ENCODE peak calls at places on chromosome 11, in four cellular contexts. K is NCI-H748 treated with DMSO at 0.1 percent for 48 hours, R is left kidney, L is osteocyte. N is an unnamed sample.

GRCh38 chr11:27183672-27184457 is 143.2 kb downstream of the BBOX1 start:
- DNase-seq in L (no peak), R (peak; percentile 84), K (peak; percentile 50), N (peak; percentile 32)

GRCh38 chr11:27471588-27472397 is 797 bp downstream of the LGR4 start:
- DNase-seq in L (no peak), R (peak; percentile 74), K (no peak), N (no peak)

GRCh38 chr11:128496684-128497056 is 90.7 kb downstream of the ETS1 start:
- DNase-seq in L (no peak), K (no peak), R (no peak), N (no peak)

GRCh38 chr11:1766719-1767398 is 3.1 kb upstream of the CTSD start:
- DNase-seq in L (no peak), K (no peak), R (no peak), N (no peak)

GRCh38 chr11:70212227-70212811 is 9.2 kb downstream of the FADD start:
- DNase-seq in K (no peak), L (no peak), R (no peak), N (no peak)

GRCh38 chr11:35688023-35688422 is 25.4 kb downstream of the TRIM44 start:
- DNase-seq in R (no peak), K (no peak), L (no peak), N (no peak)

GRCh38 chr11:121626507-121626875 is 173.7 kb upstream of the SORL1-AS1 start:
- DNase-seq in R (no peak), K (no peak), L (no peak), N (no peak)

GRCh38 chr11:114076974-114077373 is 17.5 kb downstream of the ZBTB16 start:
- DNase-seq in K (peak; percentile 85), L (no peak), R (no peak), N (no peak)

GRCh38 chr11:125070699-125071254 is 7.7 kb downstream of the SLC37A2 start:
- DNase-seq in K (no peak), R (no peak), L (no peak), N (no peak)

GRCh38 chr11:102157219-102157618 is 47.0 kb downstream of the YAP1 start:
- DNase-seq in K (no peak), L (no peak), R (peak; percentile 27), N (no peak)

GRCh38 chr11:30876656-30877371 is 290.7 kb upstream of the MPPED2 start:
- DNase-seq in R (peak; percentile 22), L (no peak), K (no peak), N (no peak)

GRCh38 chr11:36363361-36364272 is 67.5 kb downstream of the PRR5L start:
- DNase-seq in K (no peak), L (no peak), R (peak; percentile 81), N (no peak)

GRCh38 chr11:76791861-76792260 is 8.7 kb downstream of the TSKU start:
- DNase-seq in R (no peak), L (no peak), K (no peak), N (peak; percentile 39)

GRCh38 chr11:33376331-33377099 is 119.3 kb downstream of the HIPK3 start:
- DNase-seq in L (no peak), R (peak; percentile 77), K (no peak), N (no peak)

GRCh38 chr11:128039140-128040021 is 548.0 kb downstream of the ETS1 start:
- DNase-seq in K (no peak), L (no peak), R (no peak), N (peak; percentile 94)

GRCh38 chr11:69277074-69277809 is 16.7 kb upstream of the MYEOV start:
- DNase-seq in L (no peak), K (no peak), R (no peak), N (no peak)

GRCh38 chr11:69841859-69842698 is 22.9 kb upstream of the FGF3 start:
- DNase-seq in L (no peak), K (no peak), R (no peak), N (peak; percentile 28)